ENCODE peak calls at places on chromosomes 12 and 14, in nine cellular contexts. A, R, J, V, E, D, B, C and I are unnamed samples.
A peak's percentile ranks its signal among the peaks of the same experiment; 100 is the strongest.

GRCh38 chr12:124395986-124396385 is 101.1 kb downstream of the RFLNA start:
- DNase-seq in A (no peak), R (no peak), J (no peak), V (no peak), E (no peak), D (no peak), B (no peak), C (no peak), I (no peak)

GRCh38 chr12:98154850-98155249 is 360.5 kb upstream of the TMPO start:
- DNase-seq in A (peak; percentile 71), R (no peak), J (peak; percentile 78), V (no peak), E (no peak), D (peak; percentile 77), B (peak; percentile 72), C (no peak), I (no peak)

GRCh38 chr14:24315807-24316596 is 4.7 kb downstream of the LTB4R start:
- DNase-seq in A (no peak), R (no peak), J (peak; percentile 82), V (no peak), E (no peak), D (no peak), B (peak; percentile 52), C (no peak), I (peak; percentile 89)

GRCh38 chr14:78399316-78399889 is 229.2 kb downstream of the NRXN3 start:
- DNase-seq in A (peak; percentile 47), R (no peak), J (peak; percentile 76), V (no peak), E (no peak), D (peak; percentile 33), B (peak; percentile 21), C (no peak), I (no peak)

GRCh38 chr12:130066742-130067141 is 95.5 kb upstream of the FZD10 start:
- DNase-seq in A (no peak), R (no peak), J (no peak), V (no peak), E (no peak), D (no peak), B (no peak), C (no peak), I (no peak)

GRCh38 chr12:51323317-51323960 is 535 bp downstream of the BIN2 start:
- DNase-seq in A (no peak), R (no peak), J (no peak), V (no peak), E (no peak), D (no peak), B (no peak), C (no peak), I (peak; percentile 83)

GRCh38 chr12:106973545-106973944 is 13.4 kb downstream of the MTERF2 start:
- DNase-seq in A (no peak), R (no peak), J (no peak), V (no peak), E (no peak), D (no peak), B (no peak), C (no peak), I (no peak)

GRCh38 chr12:107610030-107610859 is 75.4 kb upstream of the PWP1 start:
- DNase-seq in A (peak; percentile 72), R (no peak), J (peak; percentile 83), V (peak; percentile 48), E (peak; percentile 20), D (peak; percentile 58), B (peak; percentile 43), C (peak; percentile 23), I (no peak)

DNA sequence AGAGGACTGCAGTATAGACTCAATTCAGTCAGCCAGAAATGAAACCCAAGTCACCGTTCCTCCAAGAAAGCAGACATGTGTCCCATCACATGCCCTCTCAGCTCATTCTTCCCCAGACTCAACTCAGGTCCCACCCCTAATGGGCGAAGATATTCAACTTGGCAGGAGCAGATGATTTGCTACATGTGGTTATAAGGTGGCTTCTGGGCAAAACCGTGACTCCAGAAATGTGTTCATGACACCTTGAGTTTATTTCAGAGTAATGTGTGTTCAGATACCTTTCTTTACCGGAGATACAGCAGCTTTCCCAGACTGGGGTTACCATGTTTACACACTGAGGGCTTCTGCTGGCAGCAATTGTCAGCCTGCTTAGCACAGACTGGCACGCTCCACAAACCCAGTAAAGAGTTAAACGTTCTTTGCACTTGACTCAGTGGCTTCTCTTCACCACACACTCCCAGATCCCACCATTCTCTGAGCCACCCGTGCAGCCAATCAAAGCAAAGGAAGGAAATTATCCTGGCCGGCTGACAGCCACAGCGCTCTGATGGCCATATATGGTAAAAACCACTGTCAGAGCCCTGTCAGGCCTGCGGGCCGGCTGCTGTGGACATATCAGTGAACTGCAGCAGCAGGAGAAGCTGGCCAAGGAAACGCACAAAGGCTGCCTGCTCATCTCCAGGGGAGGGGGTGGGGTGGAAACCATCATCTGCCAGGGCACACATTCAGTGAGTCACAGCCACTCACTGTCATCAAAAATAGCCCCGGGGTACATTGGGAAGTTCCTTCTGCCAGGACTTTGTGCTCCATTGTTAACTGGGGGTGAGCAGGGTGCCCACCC is 39.9 kb downstream of the CORO1C start:
- DNase-seq in A (peak; percentile 96), R (peak; percentile 90), J (peak; percentile 96), V (peak; percentile 99), E (peak; percentile 100), D (peak; percentile 94), B (peak; percentile 95), C (peak; percentile 99), I (peak; percentile 79)
- TF ChIP-seq CTCF in A (no peak), R (peak; percentile 64), J (no peak), V (peak; percentile 32), E (no peak), D (no peak), B (peak; percentile 61), C (peak; percentile 31), I (no peak)

GRCh38 chr14:59482471-59483331 is 1.5 kb downstream of the L3HYPDH start:
- DNase-seq in A (peak; percentile 52), R (peak; percentile 45), J (no peak), V (peak; percentile 95), E (peak; percentile 93), D (peak; percentile 37), B (peak; percentile 71), C (peak; percentile 89), I (no peak)
- H3K4me3 ChIP-seq in A (peak overlapping the region; percentile 55), R (peak overlapping the region; percentile 98), J (peak overlapping the region; percentile 80), V (peak overlapping the region; percentile 94), E (peak overlapping the region; percentile 90), D (peak overlapping the region; percentile 84), B (peak overlapping the region; percentile 95), C (peak overlapping the region; percentile 87), I (peak overlapping the region; percentile 75)

DNA sequence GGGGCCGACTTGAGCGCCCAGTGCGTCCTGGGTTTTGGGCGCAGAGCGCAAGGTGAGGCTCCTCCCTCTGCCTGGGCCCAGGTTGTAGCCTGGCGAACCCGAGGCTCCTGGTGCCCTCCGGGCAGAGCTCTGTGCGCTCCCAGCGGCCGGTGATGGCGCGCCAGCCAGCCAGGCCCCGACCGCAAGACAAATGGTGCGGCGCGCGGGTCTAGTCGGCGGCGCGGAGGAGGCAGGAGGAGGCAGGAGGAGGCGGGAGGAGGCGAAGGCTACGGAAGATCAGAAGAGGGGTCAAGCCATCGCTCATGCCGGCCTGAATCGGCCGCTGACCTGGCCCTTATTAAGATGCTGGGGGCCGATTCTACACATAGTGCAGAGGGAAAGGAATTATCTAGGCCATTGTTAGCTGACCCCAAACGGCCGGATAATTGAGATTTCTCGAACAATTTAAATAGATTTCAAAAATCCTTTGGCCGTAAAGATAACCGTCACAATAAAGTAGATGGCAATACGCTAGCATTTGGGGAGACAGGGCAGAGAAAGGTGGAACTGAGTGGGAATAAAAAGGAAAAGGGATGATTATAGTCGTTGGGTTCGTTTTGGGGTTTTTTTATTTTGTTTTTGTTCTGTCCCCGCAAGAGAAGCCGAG is 2.8 kb downstream of the TBX5 start:
- DNase-seq in A (peak; percentile 50), R (no peak), J (peak; percentile 93), V (peak; percentile 69), E (peak; percentile 72), D (no peak), B (peak; percentile 9), C (no peak), I (no peak)
- TF ChIP-seq CTCF in A (peak; percentile 19), R (no peak), J (peak; percentile 44), V (peak; percentile 38), E (peak; percentile 34), D (no peak), B (no peak), C (peak; percentile 54), I (no peak)

GRCh38 chr14:23008836-23009235 is 1.1 kb downstream of the C14orf93 start:
- DNase-seq in A (peak; percentile 22), R (no peak), J (no peak), V (no peak), E (no peak), D (peak; percentile 38), B (no peak), C (no peak), I (no peak)
- H3K4me3 ChIP-seq in A (no peak overlapping the region), R (no peak overlapping the region), J (no peak overlapping the region), V (no peak overlapping the region), E (no peak overlapping the region), D (no peak overlapping the region), B (no peak overlapping the region), C (no peak overlapping the region), I (no peak overlapping the region)